ENCODE peak calls at places on chromosomes 16 and 17, in ten cellular contexts. One of them, this sample, is unnamed.

GRCh38 chr17:5711344-5711743 is 127.0 kb upstream of the NLRP1 start:
- DNase-seq in effector memory CD4-positive, alpha-beta T cell: no peak
- DNase-seq in WTC11: no peak
- DNase-seq in lower leg skin: no peak
- DNase-seq in psoas muscle: no peak
- DNase-seq in GM20000: no peak
- DNase-seq in H54: no peak
- DNase-seq in stimulated activated CD8-positive, alpha-beta memory T cell treated with anti-CD3 and anti-CD28 coated beads, Interleukin-12 subunit alpha, Interleukin-12 subunit beta, amount 100 ng/mL, for 1 hour: no peak
- DNase-seq in HEK293T: no peak
- DNase-seq in HS-5: no peak
- DNase-seq in this sample: no peak

GRCh38 chr16:7888421-7888820 is 555.8 kb downstream of the RBFOX1 start:
- DNase-seq in psoas muscle: no peak
- DNase-seq in lower leg skin: no peak
- DNase-seq in HEK293T: no peak
- DNase-seq in WTC11: no peak
- DNase-seq in stimulated activated CD8-positive, alpha-beta memory T cell treated with anti-CD3 and anti-CD28 coated beads, Interleukin-12 subunit alpha, Interleukin-12 subunit beta, amount 100 ng/mL, for 1 hour: no peak
- DNase-seq in GM20000: no peak
- DNase-seq in H54: no peak
- DNase-seq in HS-5: no peak
- DNase-seq in effector memory CD4-positive, alpha-beta T cell: no peak
- DNase-seq in this sample: no peak

GRCh38 chr16:79723583-79724168 is 123.1 kb upstream of the MAF start:
- DNase-seq in HEK293T: no peak
- DNase-seq in effector memory CD4-positive, alpha-beta T cell: no peak
- DNase-seq in HS-5: no peak
- DNase-seq in stimulated activated CD8-positive, alpha-beta memory T cell treated with anti-CD3 and anti-CD28 coated beads, Interleukin-12 subunit alpha, Interleukin-12 subunit beta, amount 100 ng/mL, for 1 hour: no peak
- DNase-seq in H54: no peak
- DNase-seq in WTC11: peak
- DNase-seq in GM20000: no peak
- DNase-seq in psoas muscle: no peak
- DNase-seq in lower leg skin: no peak
- DNase-seq in this sample: no peak

GRCh38 chr16:64893386-64893785 is 228.5 kb downstream of the CDH11 start:
- DNase-seq in lower leg skin: no peak
- DNase-seq in effector memory CD4-positive, alpha-beta T cell: no peak
- DNase-seq in WTC11: no peak
- DNase-seq in HS-5: no peak
- DNase-seq in stimulated activated CD8-positive, alpha-beta memory T cell treated with anti-CD3 and anti-CD28 coated beads, Interleukin-12 subunit alpha, Interleukin-12 subunit beta, amount 100 ng/mL, for 1 hour: no peak
- DNase-seq in H54: no peak
- DNase-seq in HEK293T: no peak
- DNase-seq in psoas muscle: no peak
- DNase-seq in GM20000: no peak
- DNase-seq in this sample: no peak

GRCh38 chr16:68732068-68732680 is 4.9 kb upstream of the CDH1 start:
- DNase-seq in effector memory CD4-positive, alpha-beta T cell: no peak
- DNase-seq in lower leg skin: peak
- DNase-seq in HEK293T: peak
- DNase-seq in GM20000: no peak
- DNase-seq in WTC11: peak
- DNase-seq in stimulated activated CD8-positive, alpha-beta memory T cell treated with anti-CD3 and anti-CD28 coated beads, Interleukin-12 subunit alpha, Interleukin-12 subunit beta, amount 100 ng/mL, for 1 hour: no peak
- DNase-seq in psoas muscle: no peak
- DNase-seq in HS-5: no peak
- DNase-seq in H54: peak
- DNase-seq in this sample: peak

GRCh38 chr16:495127-495748 is 32.3 kb upstream of the CAPN15 start:
- DNase-seq in WTC11: peak
- DNase-seq in stimulated activated CD8-positive, alpha-beta memory T cell treated with anti-CD3 and anti-CD28 coated beads, Interleukin-12 subunit alpha, Interleukin-12 subunit beta, amount 100 ng/mL, for 1 hour: no peak
- DNase-seq in psoas muscle: no peak
- DNase-seq in HEK293T: peak
- DNase-seq in lower leg skin: no peak
- DNase-seq in effector memory CD4-positive, alpha-beta T cell: no peak
- DNase-seq in H54: peak
- DNase-seq in GM20000: peak
- DNase-seq in HS-5: no peak
- DNase-seq in this sample: peak

GRCh38 chr16:10858203-10858602 is 18.8 kb upstream of the CIITA start:
- DNase-seq in WTC11: no peak
- DNase-seq in lower leg skin: no peak
- DNase-seq in H54: no peak
- DNase-seq in HS-5: no peak
- DNase-seq in stimulated activated CD8-positive, alpha-beta memory T cell treated with anti-CD3 and anti-CD28 coated beads, Interleukin-12 subunit alpha, Interleukin-12 subunit beta, amount 100 ng/mL, for 1 hour: no peak
- DNase-seq in effector memory CD4-positive, alpha-beta T cell: no peak
- DNase-seq in HEK293T: no peak
- DNase-seq in psoas muscle: no peak
- DNase-seq in GM20000: no peak
- DNase-seq in this sample: no peak

GRCh38 chr17:80482555-80483308 is 6.3 kb upstream of the NPTX1 start:
- DNase-seq in GM20000: no peak
- DNase-seq in psoas muscle: no peak
- DNase-seq in HEK293T: no peak
- DNase-seq in lower leg skin: no peak
- DNase-seq in HS-5: no peak
- DNase-seq in WTC11: no peak
- DNase-seq in H54: no peak
- DNase-seq in stimulated activated CD8-positive, alpha-beta memory T cell treated with anti-CD3 and anti-CD28 coated beads, Interleukin-12 subunit alpha, Interleukin-12 subunit beta, amount 100 ng/mL, for 1 hour: no peak
- DNase-seq in effector memory CD4-positive, alpha-beta T cell: no peak
- DNase-seq in this sample: no peak

GRCh38 chr16:1089822-1090619 is 6.0 kb downstream of the C1QTNF8 start:
- DNase-seq in H54: no peak
- DNase-seq in effector memory CD4-positive, alpha-beta T cell: no peak
- DNase-seq in GM20000: no peak
- DNase-seq in lower leg skin: peak
- DNase-seq in HS-5: no peak
- DNase-seq in stimulated activated CD8-positive, alpha-beta memory T cell treated with anti-CD3 and anti-CD28 coated beads, Interleukin-12 subunit alpha, Interleukin-12 subunit beta, amount 100 ng/mL, for 1 hour: no peak
- DNase-seq in psoas muscle: peak
- DNase-seq in WTC11: no peak
- DNase-seq in HEK293T: no peak
- DNase-seq in this sample: no peak

GRCh38 chr16:27743963-27744362 is 194.0 kb downstream of the KATNIP start:
- DNase-seq in WTC11: no peak
- DNase-seq in stimulated activated CD8-positive, alpha-beta memory T cell treated with anti-CD3 and anti-CD28 coated beads, Interleukin-12 subunit alpha, Interleukin-12 subunit beta, amount 100 ng/mL, for 1 hour: no peak
- DNase-seq in effector memory CD4-positive, alpha-beta T cell: no peak
- DNase-seq in HS-5: no peak
- DNase-seq in GM20000: no peak
- DNase-seq in HEK293T: no peak
- DNase-seq in H54: no peak
- DNase-seq in psoas muscle: no peak
- DNase-seq in lower leg skin: no peak
- DNase-seq in this sample: no peak

GRCh38 chr17:74612046-74612445 is 11.5 kb downstream of the CD300E start:
- DNase-seq in stimulated activated CD8-positive, alpha-beta memory T cell treated with anti-CD3 and anti-CD28 coated beads, Interleukin-12 subunit alpha, Interleukin-12 subunit beta, amount 100 ng/mL, for 1 hour: no peak
- DNase-seq in HEK293T: no peak
- DNase-seq in GM20000: no peak
- DNase-seq in effector memory CD4-positive, alpha-beta T cell: no peak
- DNase-seq in H54: no peak
- DNase-seq in psoas muscle: no peak
- DNase-seq in lower leg skin: no peak
- DNase-seq in HS-5: no peak
- DNase-seq in WTC11: no peak
- DNase-seq in this sample: no peak

GRCh38 chr16:17252064-17252463 is 218.7 kb downstream of the XYLT1 start:
- DNase-seq in stimulated activated CD8-positive, alpha-beta memory T cell treated with anti-CD3 and anti-CD28 coated beads, Interleukin-12 subunit alpha, Interleukin-12 subunit beta, amount 100 ng/mL, for 1 hour: no peak
- DNase-seq in WTC11: no peak
- DNase-seq in lower leg skin: no peak
- DNase-seq in HS-5: no peak
- DNase-seq in H54: no peak
- DNase-seq in GM20000: no peak
- DNase-seq in effector memory CD4-positive, alpha-beta T cell: no peak
- DNase-seq in psoas muscle: no peak
- DNase-seq in HEK293T: no peak
- DNase-seq in this sample: no peak

GRCh38 chr17:57914274-57915147 is 40.7 kb downstream of the CUEDC1 start:
- DNase-seq in WTC11: no peak
- DNase-seq in effector memory CD4-positive, alpha-beta T cell: no peak
- DNase-seq in psoas muscle: no peak
- DNase-seq in GM20000: no peak
- DNase-seq in lower leg skin: no peak
- DNase-seq in HEK293T: no peak
- DNase-seq in HS-5: no peak
- DNase-seq in H54: no peak
- DNase-seq in stimulated activated CD8-positive, alpha-beta memory T cell treated with anti-CD3 and anti-CD28 coated beads, Interleukin-12 subunit alpha, Interleukin-12 subunit beta, amount 100 ng/mL, for 1 hour: no peak
- DNase-seq in this sample: no peak